ENCODE peak calls at places on chromosomes 7 and 10, in eight cellular contexts. V, H, K, Z, T, G, R and F are unnamed samples.

GRCh38 chr10:117262296-117263293 is 21.7 kb downstream of the SLC18A2 start:
- DNase-seq in Z (no peak), V (no peak), H (no peak), T (no peak), R (no peak), K (peak), G (no peak), F (no peak)

GRCh38 chr10:110977662-110978061 is 58.3 kb downstream of the SHOC2 start:
- DNase-seq in K (no peak), T (no peak), R (no peak), H (no peak), Z (no peak), G (no peak), V (no peak), F (no peak)

GRCh38 chr10:22791655-22792054 is 77.3 kb upstream of the PIP4K2A start:
- DNase-seq in T (no peak), H (no peak), K (no peak), G (no peak), V (no peak), Z (no peak), R (no peak), F (no peak)

GRCh38 chr7:8822595-8822994 is 389.2 kb downstream of the NXPH1 start:
- DNase-seq in Z (no peak), R (no peak), G (no peak), T (no peak), H (no peak), K (peak), V (no peak), F (no peak)

GRCh38 chr10:25745976-25746375 is 188.1 kb upstream of the MYO3A start:
- DNase-seq in G (no peak), H (no peak), R (no peak), T (no peak), V (no peak), Z (no peak), K (no peak), F (no peak)

GRCh38 chr7:1893025-1893424 is 222.9 kb downstream of the ELFN1 start:
- DNase-seq in Z (no peak), V (no peak), H (no peak), G (no peak), T (no peak), R (no peak), K (no peak), F (no peak)

GRCh38 chr7:25669954-25670841 is 441.9 kb upstream of the NPVF start:
- DNase-seq in Z (no peak), T (no peak), R (no peak), H (no peak), G (no peak), K (peak), V (no peak), F (no peak)

GRCh38 chr7:108166687-108167086 is 36.5 kb upstream of the LAMB4 start:
- DNase-seq in T (no peak), V (no peak), G (no peak), K (no peak), Z (no peak), H (no peak), R (no peak), F (no peak)

GRCh38 chr7:157984138-157984913 is 603.3 kb downstream of the PTPRN2 start:
- DNase-seq in K (no peak), R (no peak), Z (no peak), T (no peak), H (no peak), G (no peak), V (no peak), F (no peak)

GRCh38 chr10:14736600-14737081 is 38.1 kb downstream of the FAM107B start:
- DNase-seq in V (no peak), Z (peak), R (peak), T (no peak), K (peak), H (no peak), G (no peak), F (no peak)

GRCh38 chr7:19369806-19370205 is 224.6 kb upstream of the FERD3L start:
- DNase-seq in Z (no peak), R (no peak), T (no peak), V (no peak), G (no peak), K (no peak), H (no peak), F (no peak)

GRCh38 chr7:657565-658119 is 68.9 kb upstream of the DNAAF5 start:
- DNase-seq in G (no peak), K (peak), H (peak), Z (no peak), T (no peak), V (no peak), R (no peak), F (no peak)

GRCh38 chr10:108901766-108902365 is 1021.4 kb downstream of the XPNPEP1 start:
- DNase-seq in T (no peak), R (no peak), Z (peak), H (no peak), K (no peak), V (no peak), G (no peak), F (no peak)

GRCh38 chr7:110119883-110120581 is 970.9 kb upstream of the LRRN3 start:
- DNase-seq in G (no peak), K (peak), H (no peak), T (no peak), V (no peak), R (no peak), Z (no peak), F (no peak)